ENCODE peak calls at places on chromosome 3, in eight cellular contexts. U is fibroblast of lung, I is stomach, H is HFF-Myc, Z is AG04450, Y is IMR-90, S is body of pancreas, N is SK-N-SH. X is an unnamed sample.

GRCh38 chr3:160027541-160028195 is 39.0 kb downstream of the IL12A start:
- DNase-seq in U (peak), I (no peak), H (peak), Z (peak), Y (peak), S (peak), N (no peak), X (peak)

GRCh38 chr3:170809021-170809974 is 60.7 kb downstream of the RPL22L1 start:
- DNase-seq in U (peak), I (no peak), H (peak), Z (peak), Y (peak), S (peak), N (peak), X (peak)

GRCh38 chr3:17339233-17339632 is 403.2 kb downstream of the TBC1D5 start:
- DNase-seq in U (no peak), I (no peak), H (no peak), Z (no peak), Y (no peak), S (no peak), N (peak), X (no peak)

GRCh38 chr3:48664313-48664644 is 1.6 kb upstream of the CELSR3 start:
- DNase-seq in U (no peak), I (no peak), H (no peak), Z (no peak), Y (no peak), S (no peak), N (no peak), X (no peak)

GRCh38 chr3:48765376-48765775 is 48.4 kb upstream of the IP6K2 start:
- DNase-seq in U (peak), I (peak), H (no peak), Z (no peak), Y (no peak), S (peak), N (peak), X (no peak)

GRCh38 chr3:2099779-2100191 is 1.1 kb downstream of the CNTN4 start:
- DNase-seq in U (no peak), I (no peak), H (no peak), Z (no peak), Y (no peak), S (peak), N (no peak), X (no peak)

GRCh38 chr3:62229908-62230307 is 143.4 kb downstream of the FEZF2 start:
- DNase-seq in U (peak), I (no peak), H (peak), Z (no peak), Y (no peak), S (no peak), N (peak), X (no peak)

GRCh38 chr3:141478139-141478538 is 8.7 kb upstream of the RASA2 start:
- DNase-seq in U (no peak), I (no peak), H (no peak), Z (no peak), Y (no peak), S (no peak), N (no peak), X (no peak)

GRCh38 chr3:134933997-134934396 is 138.9 kb downstream of the EPHB1 start:
- DNase-seq in U (no peak), I (no peak), H (no peak), Z (no peak), Y (no peak), S (no peak), N (no peak), X (no peak)

GRCh38 chr3:184241447-184242296 is 7.1 kb downstream of the ALG3 start:
- DNase-seq in U (peak), I (peak), H (no peak), Z (no peak), Y (peak), S (peak), N (peak), X (no peak)

GRCh38 chr3:138197058-138197457 is 10.0 kb downstream of the ARMC8 start:
- DNase-seq in U (peak), I (no peak), H (no peak), Z (no peak), Y (peak), S (peak), N (no peak), X (peak)

GRCh38 chr3:66822059-66823009 is 175.8 kb upstream of the KBTBD8 start:
- DNase-seq in U (peak), I (peak), H (peak), Z (peak), Y (peak), S (peak), N (peak), X (peak)

GRCh38 chr3:186318135-186318534 is 43.9 kb downstream of the DGKG start:
- DNase-seq in U (peak), I (no peak), H (no peak), Z (no peak), Y (peak), S (no peak), N (no peak), X (no peak)

GRCh38 chr3:187165144-187165543 is 25.8 kb upstream of the RPL39L start:
- DNase-seq in U (peak), I (no peak), H (peak), Z (no peak), Y (peak), S (peak), N (peak), X (peak)

GRCh38 chr3:88031543-88032148 is 27.2 kb downstream of the CGGBP1 start:
- DNase-seq in U (peak), I (no peak), H (no peak), Z (no peak), Y (peak), S (no peak), N (no peak), X (no peak)

GRCh38 chr3:57029924-57030323 is 30.5 kb upstream of the SPATA12 start:
- DNase-seq in U (no peak), I (no peak), H (no peak), Z (no peak), Y (no peak), S (peak), N (peak), X (no peak)

GRCh38 chr3:50369271-50369670 is 9.9 kb upstream of the TMEM115 start:
- DNase-seq in U (no peak), I (no peak), H (no peak), Z (no peak), Y (no peak), S (no peak), N (no peak), X (no peak)

GRCh38 chr3:64214002-64214696 is 11.1 kb downstream of the PRICKLE2 start:
- DNase-seq in U (peak), I (peak), H (peak), Z (no peak), Y (peak), S (peak), N (peak), X (peak)

GRCh38 chr3:109234300-109234699 is 82.0 kb downstream of the DPPA2 start:
- DNase-seq in U (no peak), I (no peak), H (no peak), Z (no peak), Y (no peak), S (no peak), N (no peak), X (no peak)

GRCh38 chr3:187999821-188000220 is 154.1 kb upstream of the LPP start:
- DNase-seq in U (no peak), I (no peak), H (no peak), Z (no peak), Y (no peak), S (no peak), N (no peak), X (no peak)

GRCh38 chr3:130981469-130981868 is 45.2 kb downstream of the ASTE1 start:
- DNase-seq in U (no peak), I (no peak), H (no peak), Z (no peak), Y (no peak), S (no peak), N (no peak), X (no peak)

GRCh38 chr3:111252795-111253194 is 181.2 kb downstream of the NECTIN3 start:
- DNase-seq in U (peak), I (no peak), H (no peak), Z (no peak), Y (peak), S (no peak), N (peak), X (peak)

GRCh38 chr3:126960604-126960995 is 22.3 kb upstream of the PLXNA1 start:
- DNase-seq in U (no peak), I (no peak), H (no peak), Z (no peak), Y (no peak), S (peak), N (no peak), X (no peak)

GRCh38 chr3:53883008-53883407 is 1.1 kb upstream of the ACTR8 start:
- DNase-seq in U (no peak), I (no peak), H (no peak), Z (no peak), Y (no peak), S (no peak), N (no peak), X (no peak)

GRCh38 chr3:53884623-53885022 is 2.7 kb upstream of the ACTR8 start:
- DNase-seq in U (no peak), I (no peak), H (no peak), Z (no peak), Y (no peak), S (no peak), N (no peak), X (no peak)

GRCh38 chr3:53880396-53881345 is 1.3 kb downstream of the ACTR8 start:
- DNase-seq in U (peak), I (no peak), H (no peak), Z (no peak), Y (peak), S (no peak), N (peak), X (no peak)

GRCh38 chr3:53885239-53885638 is 3.3 kb upstream of the ACTR8 start:
- DNase-seq in U (no peak), I (no peak), H (no peak), Z (no peak), Y (peak), S (no peak), N (no peak), X (no peak)

DNA sequence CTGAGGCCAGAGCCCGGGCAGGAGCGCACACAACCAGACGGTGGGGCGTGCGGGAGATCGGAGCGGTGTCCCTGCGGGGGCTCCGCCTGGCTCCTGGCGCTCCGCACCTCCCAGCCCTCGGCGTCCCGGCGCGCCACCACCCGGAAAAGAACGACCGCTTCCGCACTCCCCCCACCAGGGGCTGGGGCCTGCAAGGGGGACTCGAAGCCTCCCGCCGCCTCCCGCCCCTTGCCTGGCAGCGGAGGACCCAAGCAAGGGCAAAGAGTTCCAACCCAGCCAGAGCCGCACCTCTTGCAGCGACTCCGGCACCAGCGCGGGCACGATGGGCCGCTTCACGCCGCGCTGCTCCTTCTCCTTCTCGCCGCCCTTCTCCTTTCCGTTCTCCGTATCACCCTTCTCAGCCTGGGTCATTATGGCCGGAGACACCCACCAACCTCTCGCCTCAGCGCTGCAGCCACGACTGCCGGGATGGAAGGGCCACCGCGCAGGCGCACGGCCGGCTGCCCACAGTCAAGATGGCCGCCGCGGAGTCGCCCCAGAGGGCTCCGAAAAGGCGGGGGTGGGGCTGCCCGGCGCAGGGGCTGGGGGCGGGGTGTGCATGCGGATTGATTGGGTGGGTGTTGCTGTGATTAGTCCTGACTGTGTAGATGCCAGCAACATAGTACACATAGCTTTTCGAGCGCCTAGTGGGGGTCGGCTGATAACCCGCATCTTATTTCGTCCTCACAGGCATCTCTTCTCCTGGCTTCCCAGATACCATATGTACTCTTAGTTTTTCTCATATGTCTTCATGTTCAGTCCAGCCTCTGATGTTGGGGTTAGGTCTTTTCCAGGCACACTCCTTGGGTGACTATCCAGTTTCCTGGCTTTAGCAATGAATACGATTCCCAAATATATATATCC is at the start of gene ACTR8:
- DNase-seq in U (peak), I (peak), H (peak), Z (peak), Y (peak), S (peak), N (peak), X (peak)
- TF ChIP-seq CTCF in U (peak), I (no peak), H (peak), Z (peak), Y (peak), S (no peak), N (no peak), X (no peak)

GRCh38 chr3:71662553-71662952 is 62.6 kb downstream of the EIF4E3 start:
- DNase-seq in U (no peak), I (no peak), H (no peak), Z (no peak), Y (no peak), S (no peak), N (no peak), X (no peak)

GRCh38 chr3:71662056-71662455 is 63.1 kb downstream of the EIF4E3 start:
- DNase-seq in U (peak), I (no peak), H (no peak), Z (no peak), Y (no peak), S (no peak), N (no peak), X (no peak)

GRCh38 chr3:71658131-71658530 is 67.1 kb downstream of the EIF4E3 start:
- DNase-seq in U (peak), I (peak), H (no peak), Z (no peak), Y (peak), S (peak), N (no peak), X (peak)

DNA sequence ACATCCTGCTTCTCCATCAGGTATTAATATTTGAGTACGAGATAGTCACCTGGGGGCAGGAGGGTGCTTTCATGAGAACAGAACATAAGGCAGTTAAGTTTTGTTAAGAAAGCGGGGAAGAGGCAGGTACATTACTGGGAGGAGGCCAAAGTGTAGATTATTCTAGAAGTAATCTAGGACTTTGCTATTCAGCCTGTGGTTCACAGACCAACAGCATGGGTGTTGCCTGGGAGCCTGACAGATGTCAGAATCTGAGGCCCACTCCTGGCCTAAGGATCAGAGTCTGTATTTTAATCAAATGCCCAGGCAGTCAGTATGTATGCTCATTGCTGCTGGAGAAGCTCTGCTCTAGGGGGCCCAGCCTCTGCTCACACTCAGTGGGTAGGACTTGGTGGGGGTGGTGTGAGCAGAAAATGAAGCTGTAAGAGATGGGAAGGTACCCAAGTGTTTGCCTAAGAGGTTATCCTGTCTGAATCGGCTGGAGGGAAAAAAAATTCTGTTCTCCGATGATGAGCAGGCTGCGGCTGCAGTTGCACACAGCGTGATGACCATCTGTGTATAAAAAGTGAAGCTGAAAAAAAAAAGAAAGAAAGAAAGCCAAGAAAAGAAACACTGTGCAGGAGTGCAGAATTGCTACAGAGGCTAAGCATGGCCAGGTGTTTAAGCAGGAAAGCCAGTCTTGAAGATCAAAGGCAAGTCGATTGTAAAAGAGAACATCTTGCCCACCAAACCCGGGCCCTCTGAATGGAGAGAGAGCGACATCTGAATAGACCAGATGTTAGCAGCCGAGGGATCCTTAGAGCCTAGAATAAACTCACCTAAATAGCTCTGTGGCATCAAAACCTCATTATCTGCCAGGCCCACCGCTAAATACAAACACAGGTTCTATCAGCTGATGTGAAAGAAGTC is 65.2 kb downstream of the EIF4E3 start:
- DNase-seq in U (peak), I (no peak), H (no peak), Z (no peak), Y (peak), S (peak), N (no peak), X (no peak)
- H3K4me3 ChIP-seq in U (no peak), I (no peak), H (no peak), Z (no peak), Y (no peak), S (no peak), N (no peak), X (no peak)

GRCh38 chr3:21436846-21437245 is 314.2 kb downstream of the ZNF385D start:
- DNase-seq in U (no peak), I (no peak), H (no peak), Z (no peak), Y (no peak), S (no peak), N (no peak), X (no peak)
- TF ChIP-seq CTCF in U (no peak), I (no peak), H (no peak), Z (no peak), Y (no peak), S (no peak), N (no peak), X (no peak)

GRCh38 chr3:52315977-52316764 is at the start of gene DNAH1:
- DNase-seq in U (no peak), I (no peak), H (no peak), Z (no peak), Y (no peak), S (no peak), N (peak), X (no peak)

GRCh38 chr3:52317601-52318000 is 1.5 kb downstream of the DNAH1 start:
- DNase-seq in U (peak), I (peak), H (no peak), Z (no peak), Y (peak), S (peak), N (peak), X (no peak)

GRCh38 chr3:52317178-52317577 is 1.1 kb downstream of the DNAH1 start:
- DNase-seq in U (no peak), I (no peak), H (no peak), Z (no peak), Y (no peak), S (no peak), N (peak), X (no peak)

GRCh38 chr3:52319921-52320595 is 3.9 kb downstream of the DNAH1 start:
- DNase-seq in U (no peak), I (no peak), H (no peak), Z (no peak), Y (no peak), S (no peak), N (no peak), X (no peak)

GRCh38 chr3:52318186-52318793 is 2.2 kb downstream of the DNAH1 start:
- DNase-seq in U (no peak), I (peak), H (no peak), Z (no peak), Y (no peak), S (no peak), N (no peak), X (no peak)
- H3K4me3 ChIP-seq in U (no peak), I (no peak), H (no peak), Z (no peak), Y (no peak), S (no peak), N (no peak), X (no peak)

GRCh38 chr3:89227634-89228033 is 120.2 kb downstream of the EPHA3 start:
- DNase-seq in U (peak), I (no peak), H (no peak), Z (no peak), Y (peak), S (no peak), N (no peak), X (peak)
- TF ChIP-seq CTCF in U (no peak), I (no peak), H (no peak), Z (no peak), Y (no peak), S (no peak), N (no peak), X (no peak)

DNA sequence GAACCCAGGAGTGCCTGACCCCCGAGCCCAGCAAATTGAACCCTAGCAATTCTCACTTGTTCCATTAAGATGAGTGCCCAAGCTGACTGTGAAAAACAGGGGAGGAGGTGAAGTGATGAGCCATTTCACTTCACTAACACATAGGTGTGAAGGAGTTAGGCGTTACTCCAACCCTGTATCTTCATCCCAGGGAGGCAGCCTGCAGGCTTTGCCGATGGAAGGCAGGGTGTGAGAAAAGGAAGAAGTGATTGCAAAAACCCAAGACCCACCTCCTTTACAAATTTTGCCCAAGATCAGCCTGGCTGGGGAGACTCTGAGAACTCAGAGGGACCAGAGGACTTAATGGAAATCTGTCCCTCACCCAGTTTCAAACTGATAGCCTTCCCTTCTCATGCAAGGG is 129.7 kb upstream of the WNT5A start:
- DNase-seq in U (no peak), I (no peak), H (no peak), Z (no peak), Y (no peak), S (no peak), N (no peak), X (no peak)
- H3K4me3 ChIP-seq in U (no peak), I (no peak), H (no peak), Z (no peak), Y (no peak), S (no peak), N (no peak), X (no peak)

GRCh38 chr3:150588027-150588830 is 14.9 kb upstream of the SELENOT start:
- DNase-seq in U (no peak), I (no peak), H (no peak), Z (no peak), Y (no peak), S (no peak), N (no peak), X (no peak)
- TF ChIP-seq CTCF in U (no peak), I (no peak), H (no peak), Z (no peak), Y (no peak), S (no peak), N (no peak), X (no peak)

DNA sequence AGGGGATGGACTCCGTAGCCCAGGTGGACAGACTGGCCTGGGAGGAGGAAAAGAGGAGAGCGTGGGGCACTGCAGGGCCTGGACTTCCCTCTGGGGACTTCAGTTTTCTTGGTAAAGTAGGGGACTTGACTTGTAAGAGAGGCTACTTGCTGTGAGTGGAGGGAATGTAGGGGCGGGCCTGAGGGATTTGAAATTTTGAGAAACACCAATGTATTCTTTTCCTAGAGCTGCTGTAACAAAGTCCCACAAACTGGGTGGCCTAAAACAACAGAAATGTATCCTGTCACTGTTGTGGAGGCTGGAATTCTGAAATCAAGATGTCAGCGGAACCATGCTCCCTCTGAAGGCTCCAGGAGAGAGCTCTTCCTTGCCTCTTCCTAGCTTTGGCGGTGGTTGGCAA is 5.8 kb upstream of the HEG1 start:
- DNase-seq in U (no peak), I (no peak), H (no peak), Z (no peak), Y (no peak), S (no peak), N (no peak), X (no peak)
- H3K4me3 ChIP-seq in U (peak), I (no peak), H (no peak), Z (peak), Y (peak), S (no peak), N (no peak), X (no peak)